ENCODE peak calls at places on chromosomes 7 and 10, in ten cellular contexts. W, I, M, Z, D, S, P, G, E and U are unnamed samples.

GRCh38 chr7:41098402-41098801 is 604.5 kb downstream of the INHBA start:
- DNase-seq in W (no peak), I (no peak), M (no peak), Z (no peak), D (no peak), S (no peak), P (no peak), G (no peak), E (no peak), U (no peak)

GRCh38 chr7:151780626-151781025 is 96.3 kb downstream of the PRKAG2 start:
- DNase-seq in W (no peak), I (no peak), M (no peak), Z (no peak), D (no peak), S (no peak), P (no peak), G (no peak), E (no peak), U (no peak)

GRCh38 chr7:158818325-158819213 is 10.7 kb downstream of the ESYT2 start:
- DNase-seq in W (peak), I (peak), M (peak), Z (peak), D (peak), S (peak), P (peak), G (peak), E (peak), U (peak)

GRCh38 chr7:1393421-1393820 is 65.8 kb downstream of the MICALL2 start:
- DNase-seq in W (no peak), I (no peak), M (no peak), Z (no peak), D (no peak), S (no peak), P (no peak), G (no peak), E (no peak), U (no peak)

GRCh38 chr10:100802196-100802595 is 56.8 kb downstream of the PAX2 start:
- DNase-seq in W (no peak), I (no peak), M (no peak), Z (no peak), D (no peak), S (no peak), P (no peak), G (no peak), E (no peak), U (no peak)

GRCh38 chr7:101681170-101682007 is 52.3 kb upstream of the MYL10 start:
- DNase-seq in W (peak), I (peak), M (peak), Z (no peak), D (peak), S (no peak), P (peak), G (peak), E (peak), U (no peak)

GRCh38 chr10:76382381-76382851 is 951.0 kb downstream of the LRMDA start:
- DNase-seq in W (peak), I (peak), M (no peak), Z (no peak), D (peak), S (no peak), P (no peak), G (peak), E (peak), U (no peak)

GRCh38 chr10:77825965-77826364 is 100.6 kb downstream of the DLG5 start:
- DNase-seq in W (no peak), I (no peak), M (no peak), Z (no peak), D (no peak), S (no peak), P (no peak), G (no peak), E (no peak), U (no peak)

GRCh38 chr7:129975309-129975708 is 22.5 kb upstream of the UBE2H start:
- DNase-seq in W (no peak), I (no peak), M (no peak), Z (no peak), D (no peak), S (no peak), P (peak), G (no peak), E (no peak), U (no peak)

GRCh38 chr7:36686499-36686898 is 37.8 kb downstream of the AOAH start:
- DNase-seq in W (no peak), I (no peak), M (peak), Z (no peak), D (no peak), S (no peak), P (no peak), G (peak), E (peak), U (no peak)

GRCh38 chr7:107035446-107035845 is 9.1 kb upstream of the PRKAR2B start:
- DNase-seq in W (peak), I (peak), M (no peak), Z (no peak), D (no peak), S (no peak), P (no peak), G (peak), E (peak), U (no peak)

GRCh38 chr7:122546496-122546895 is 152.4 kb downstream of the RNF133 start:
- DNase-seq in W (no peak), I (peak), M (no peak), Z (no peak), D (no peak), S (no peak), P (no peak), G (peak), E (peak), U (no peak)

GRCh38 chr7:3177271-3177670 is 123.8 kb upstream of the SDK1 start:
- DNase-seq in W (no peak), I (no peak), M (no peak), Z (no peak), D (no peak), S (no peak), P (no peak), G (no peak), E (no peak), U (no peak)

GRCh38 chr10:32445740-32446615 is at the start of gene CCDC7:
- DNase-seq in W (peak), I (peak), M (peak), Z (peak), D (peak), S (peak), P (peak), G (peak), E (peak), U (peak)

GRCh38 chr10:89624020-89624419 is 21.0 kb downstream of the PANK1 start:
- DNase-seq in W (no peak), I (no peak), M (no peak), Z (no peak), D (no peak), S (no peak), P (no peak), G (no peak), E (no peak), U (no peak)

GRCh38 chr7:388461-388960 is 98.5 kb downstream of the FOXL3 start:
- DNase-seq in W (no peak), I (no peak), M (no peak), Z (peak), D (no peak), S (no peak), P (no peak), G (no peak), E (no peak), U (no peak)

GRCh38 chr7:90988996-90989765 is 275.1 kb upstream of the FZD1 start:
- DNase-seq in W (no peak), I (no peak), M (no peak), Z (no peak), D (no peak), S (no peak), P (no peak), G (no peak), E (no peak), U (no peak)

GRCh38 chr10:8331387-8331786 is 276.9 kb downstream of the GATA3 start:
- DNase-seq in W (no peak), I (no peak), M (no peak), Z (no peak), D (no peak), S (no peak), P (no peak), G (no peak), E (no peak), U (no peak)

GRCh38 chr10:120506674-120507073 is 49.6 kb downstream of the PLPP4 start:
- DNase-seq in W (peak), I (no peak), M (no peak), Z (no peak), D (no peak), S (no peak), P (no peak), G (no peak), E (peak), U (no peak)

GRCh38 chr10:114855776-114856543 is 34.4 kb downstream of the FHIP2A start:
- DNase-seq in W (peak), I (peak), M (no peak), Z (no peak), D (no peak), S (no peak), P (no peak), G (peak), E (peak), U (no peak)

GRCh38 chr7:51133992-51134391 is 182.6 kb downstream of the COBL start:
- DNase-seq in W (no peak), I (no peak), M (no peak), Z (no peak), D (no peak), S (no peak), P (no peak), G (peak), E (peak), U (no peak)

GRCh38 chr10:119028900-119029612 is 458 bp upstream of the NANOS1 start:
- DNase-seq in W (peak), I (peak), M (peak), Z (peak), D (peak), S (peak), P (peak), G (peak), E (peak), U (peak)

GRCh38 chr10:22792161-22792560 is 77.8 kb upstream of the PIP4K2A start:
- DNase-seq in W (no peak), I (no peak), M (no peak), Z (no peak), D (no peak), S (no peak), P (no peak), G (no peak), E (no peak), U (no peak)

GRCh38 chr7:103832438-103832837 is 157.0 kb downstream of the RELN start:
- DNase-seq in W (no peak), I (no peak), M (no peak), Z (no peak), D (no peak), S (no peak), P (no peak), G (no peak), E (no peak), U (no peak)

GRCh38 chr7:143988986-143989745 is 11.0 kb upstream of the OR6B1 start:
- DNase-seq in W (peak), I (peak), M (no peak), Z (no peak), D (no peak), S (no peak), P (no peak), G (peak), E (no peak), U (no peak)

GRCh38 chr7:12031638-12032037 is 179.5 kb upstream of the TMEM106B start:
- DNase-seq in W (no peak), I (peak), M (peak), Z (no peak), D (no peak), S (no peak), P (no peak), G (peak), E (peak), U (no peak)

GRCh38 chr7:142528608-142529408 is 220.5 kb upstream of the PRSS1 start:
- DNase-seq in W (no peak), I (no peak), M (no peak), Z (no peak), D (no peak), S (no peak), P (no peak), G (no peak), E (no peak), U (no peak)

GRCh38 chr10:60964257-60965235 is 20.6 kb upstream of the RHOBTB1 start:
- DNase-seq in W (peak), I (peak), M (peak), Z (peak), D (peak), S (peak), P (peak), G (peak), E (peak), U (peak)

GRCh38 chr7:118502235-118502634 is 277.7 kb downstream of the ANKRD7 start:
- DNase-seq in W (no peak), I (no peak), M (no peak), Z (no peak), D (no peak), S (no peak), P (no peak), G (no peak), E (no peak), U (no peak)

GRCh38 chr10:129658673-129659072 is 191.6 kb downstream of the MGMT start:
- DNase-seq in W (no peak), I (no peak), M (no peak), Z (no peak), D (no peak), S (no peak), P (no peak), G (no peak), E (no peak), U (no peak)

GRCh38 chr7:129950191-129950940 is 2.4 kb downstream of the UBE2H start:
- DNase-seq in W (no peak), I (no peak), M (no peak), Z (no peak), D (no peak), S (no peak), P (peak), G (peak), E (no peak), U (no peak)

GRCh38 chr7:36802459-36802858 is 78.2 kb upstream of the AOAH start:
- DNase-seq in W (no peak), I (no peak), M (no peak), Z (no peak), D (no peak), S (no peak), P (no peak), G (no peak), E (no peak), U (no peak)

GRCh38 chr7:44224951-44225565 is 24.3 kb downstream of the YKT6 start:
- DNase-seq in W (no peak), I (no peak), M (no peak), Z (no peak), D (no peak), S (no peak), P (no peak), G (no peak), E (no peak), U (no peak)

GRCh38 chr7:149494738-149495368 is 2.8 kb downstream of the ZNF746 start:
- DNase-seq in W (no peak), I (peak), M (no peak), Z (no peak), D (peak), S (no peak), P (no peak), G (peak), E (peak), U (no peak)

GRCh38 chr7:149493366-149493765 is 4.2 kb downstream of the ZNF746 start:
- DNase-seq in W (no peak), I (no peak), M (no peak), Z (no peak), D (no peak), S (no peak), P (no peak), G (no peak), E (no peak), U (no peak)

GRCh38 chr7:149490083-149490482 is 7.5 kb downstream of the ZNF746 start:
- DNase-seq in W (no peak), I (no peak), M (no peak), Z (no peak), D (no peak), S (no peak), P (peak), G (no peak), E (no peak), U (no peak)

DNA sequence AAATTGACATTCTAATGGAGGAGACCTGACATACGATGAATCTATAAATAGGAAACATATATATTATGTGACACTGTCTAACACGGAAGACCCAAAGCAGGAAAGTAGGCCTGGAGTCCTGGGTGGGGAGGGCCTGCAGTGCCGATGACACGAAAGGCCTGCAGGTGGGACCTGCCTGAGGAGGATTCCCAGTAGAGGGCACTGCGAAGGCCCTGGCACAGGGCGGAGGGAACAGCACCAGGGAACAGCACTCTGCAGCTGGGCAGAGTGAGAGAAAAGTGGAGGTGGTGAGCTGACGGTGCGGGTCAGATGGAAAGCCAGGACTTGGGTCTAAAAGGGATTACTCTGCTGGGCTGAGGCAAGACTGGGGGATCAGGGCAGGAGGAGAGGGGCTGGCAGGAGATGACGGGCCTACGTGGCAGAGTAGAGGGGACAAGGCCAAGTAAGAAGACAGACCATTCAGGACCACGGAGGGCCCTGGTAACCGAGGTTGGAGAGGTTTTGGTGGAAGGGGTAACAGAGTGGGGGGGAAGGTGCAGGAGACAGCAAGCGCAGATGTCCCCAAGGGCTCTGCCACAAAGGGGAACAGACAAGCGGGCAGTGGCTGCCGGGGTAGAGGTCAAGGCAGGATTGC is 8.1 kb downstream of the ZNF746 start:
- DNase-seq in W (no peak), I (no peak), M (peak), Z (no peak), D (no peak), S (no peak), P (peak), G (no peak), E (peak), U (no peak)
- TF ChIP-seq CTCF in W (peak), I (no peak), M (no peak), Z (no peak), D (no peak), S (no peak), P (peak), G (no peak), E (peak), U (no peak)

DNA sequence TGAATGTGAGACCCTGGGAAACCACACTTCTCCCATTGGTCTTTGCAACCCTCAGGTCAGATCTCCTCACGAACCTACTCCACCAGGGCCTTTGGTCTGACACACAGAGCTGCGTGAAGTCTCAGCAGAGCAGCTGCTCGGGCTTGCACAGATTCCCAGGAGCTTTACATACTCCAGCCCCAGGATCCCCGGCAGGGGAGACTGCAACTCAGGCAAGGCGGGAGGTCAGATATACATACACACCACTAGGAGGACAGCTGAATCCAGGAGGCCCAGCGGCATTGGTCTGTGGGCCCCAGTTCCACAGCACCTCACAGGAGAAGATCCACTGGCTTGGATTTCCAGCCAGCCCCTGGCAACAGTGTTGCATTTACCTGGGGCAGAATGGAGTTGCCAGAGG is 239.2 kb downstream of the GPAM start:
- DNase-seq in W (no peak), I (no peak), M (no peak), Z (no peak), D (no peak), S (no peak), P (no peak), G (no peak), E (no peak), U (no peak)
- TF ChIP-seq CTCF in W (no peak), I (no peak), M (no peak), Z (no peak), D (no peak), S (no peak), P (no peak), G (no peak), E (no peak), U (no peak)

GRCh38 chr7:140062528-140063299 is at the start of gene PARP12:
- DNase-seq in W (peak), I (peak), M (peak), Z (peak), D (peak), S (peak), P (peak), G (peak), E (peak), U (peak)
- TF ChIP-seq CTCF in W (no peak), I (no peak), M (no peak), Z (no peak), D (no peak), S (no peak), P (no peak), G (no peak), E (no peak), U (no peak)

DNA sequence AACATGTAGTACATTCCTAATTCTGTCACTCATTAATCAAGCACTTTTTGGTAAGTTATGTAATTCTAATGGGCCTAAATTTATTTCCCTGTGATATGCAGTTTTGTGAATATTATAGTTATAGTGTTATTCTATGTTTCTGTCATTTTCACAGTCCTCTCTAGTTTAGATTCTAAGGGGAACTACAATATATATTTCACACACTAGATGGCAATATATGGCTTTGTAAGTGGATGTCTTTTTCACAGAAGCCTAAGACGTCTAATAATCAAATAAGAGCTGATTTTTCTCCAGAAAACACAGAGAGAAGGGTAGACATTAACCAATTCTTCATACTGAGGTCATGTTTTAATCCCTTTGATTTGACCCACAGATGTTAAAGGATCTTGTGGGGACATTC is 18.0 kb downstream of the RNLS start:
- DNase-seq in W (peak), I (peak), M (no peak), Z (no peak), D (no peak), S (no peak), P (no peak), G (peak), E (peak), U (no peak)
- TF ChIP-seq CTCF in W (peak), I (no peak), M (no peak), Z (peak), D (peak), S (peak), P (peak), G (peak), E (peak), U (peak)

GRCh38 chr7:56079450-56080185 is 13.1 kb downstream of the PHKG1 start:
- DNase-seq in W (peak), I (peak), M (no peak), Z (no peak), D (peak), S (peak), P (peak), G (peak), E (peak), U (no peak)
- TF ChIP-seq CTCF in W (peak), I (peak), M (no peak), Z (no peak), D (peak), S (peak), P (peak), G (peak), E (peak), U (no peak)